ENCODE peak calls at places on chromosomes 1 and 21, in nine cellular contexts. R is CD8-positive, alpha-beta T cell; Y is left ventricle myocardium inferior; Z is body of pancreas; I is heart left ventricle; E is PC-3; X is transverse colon; T is tibial artery; V is GM06990. A is an unnamed sample. For H3K36me3, the result is how much of the 10 kb centered on the place peaks cover.

GRCh38 chr1:203278087-203278884 is 27.0 kb upstream of the BTG2 start:
- DNase-seq in R (no peak), Y (peak), Z (peak), I (peak), E (no peak), X (peak), T (peak), V (no peak), A (peak)

GRCh38 chr1:116811321-116811720 is 57.1 kb downstream of the CD2 start:
- DNase-seq in R (no peak), Y (no peak), Z (no peak), I (no peak), E (no peak), X (no peak), T (no peak), V (no peak), A (no peak)

GRCh38 chr1:175555266-175555665 is 188.1 kb downstream of the TNR start:
- DNase-seq in R (no peak), Y (no peak), Z (no peak), I (no peak), E (no peak), X (no peak), T (no peak), V (no peak), A (peak)

GRCh38 chr1:247111636-247112478 is 7.7 kb upstream of the ZNF669 start:
- DNase-seq in R (no peak), Y (peak), Z (peak), I (peak), E (peak), X (peak), T (peak), V (no peak), A (peak)

GRCh38 chr1:203305809-203306088 is 430 bp downstream of the BTG2 start:
- DNase-seq in R (no peak), Y (no peak), Z (no peak), I (no peak), E (no peak), X (no peak), T (no peak), V (no peak), A (no peak)

GRCh38 chr1:218755128-218755527 is 410.0 kb downstream of the TGFB2 start:
- DNase-seq in R (no peak), Y (no peak), Z (no peak), I (no peak), E (no peak), X (no peak), T (no peak), V (no peak), A (no peak)

GRCh38 chr1:100510441-100510840 is 27.5 kb upstream of the GPR88 start:
- DNase-seq in R (no peak), Y (no peak), Z (no peak), I (no peak), E (no peak), X (no peak), T (no peak), V (no peak), A (no peak)

GRCh38 chr1:85577421-85578320 is 2.9 kb upstream of the CCN1 start:
- DNase-seq in R (no peak), Y (peak), Z (peak), I (peak), E (no peak), X (peak), T (peak), V (peak), A (peak)

GRCh38 chr1:89952021-89952995 is 42.6 kb upstream of the ZNF326 start:
- DNase-seq in R (no peak), Y (no peak), Z (no peak), I (no peak), E (peak), X (no peak), T (no peak), V (no peak), A (no peak)

GRCh38 chr1:33182452-33182851 is 609 bp upstream of the TRIM62 start:
- DNase-seq in R (no peak), Y (no peak), Z (peak), I (no peak), E (no peak), X (no peak), T (no peak), V (no peak), A (no peak)

GRCh38 chr1:229328598-229329362 is 14.1 kb downstream of the CCSAP start:
- DNase-seq in R (no peak), Y (no peak), Z (no peak), I (no peak), E (no peak), X (no peak), T (no peak), V (no peak), A (no peak)

GRCh38 chr1:175154595-175155472 is 37.7 kb downstream of the KIAA0040 start:
- DNase-seq in R (peak), Y (peak), Z (peak), I (peak), E (peak), X (peak), T (peak), V (peak), A (peak)

GRCh38 chr21:21851657-21852056 is 853.4 kb downstream of the NCAM2 start:
- DNase-seq in R (no peak), Y (no peak), Z (no peak), I (no peak), E (peak), X (no peak), T (no peak), V (no peak), A (no peak)

GRCh38 chr1:31712625-31713024 is 8.8 kb upstream of the COL16A1 start:
- DNase-seq in R (no peak), Y (peak), Z (no peak), I (peak), E (peak), X (peak), T (peak), V (no peak), A (peak)

GRCh38 chr1:199311478-199312242 is 672.8 kb downstream of the PTPRC start:
- DNase-seq in R (no peak), Y (no peak), Z (no peak), I (no peak), E (no peak), X (no peak), T (no peak), V (no peak), A (no peak)

GRCh38 chr1:94713472-94714141 is 106.5 kb upstream of the SLC44A3 start:
- DNase-seq in R (no peak), Y (peak), Z (peak), I (peak), E (peak), X (peak), T (peak), V (peak), A (peak)

GRCh38 chr1:51340380-51340779 is 10.0 kb upstream of the TTC39A start:
- DNase-seq in R (no peak), Y (no peak), Z (no peak), I (no peak), E (no peak), X (no peak), T (no peak), V (no peak), A (peak)

GRCh38 chr1:22249928-22250680 is 107.2 kb upstream of the WNT4 start:
- DNase-seq in R (no peak), Y (no peak), Z (no peak), I (no peak), E (no peak), X (no peak), T (no peak), V (no peak), A (no peak)

GRCh38 chr1:242554577-242554976 is 30.1 kb upstream of the PLD5 start:
- DNase-seq in R (no peak), Y (no peak), Z (no peak), I (no peak), E (peak), X (no peak), T (no peak), V (no peak), A (no peak)

GRCh38 chr1:228346731-228347130 is 59.9 kb downstream of the TRIM11 start:
- DNase-seq in R (no peak), Y (peak), Z (no peak), I (peak), E (no peak), X (peak), T (peak), V (no peak), A (peak)

GRCh38 chr21:14273736-14274538 is 58.0 kb downstream of the RBM11 start:
- DNase-seq in R (no peak), Y (peak), Z (peak), I (peak), E (no peak), X (peak), T (peak), V (no peak), A (peak)

GRCh38 chr1:21921100-21921875 is 15.8 kb downstream of the HSPG2 start:
- DNase-seq in R (no peak), Y (no peak), Z (peak), I (no peak), E (no peak), X (no peak), T (no peak), V (no peak), A (peak)

GRCh38 chr21:43370888-43371570 is 55.9 kb downstream of the SIK1 start:
- DNase-seq in R (no peak), Y (no peak), Z (no peak), I (no peak), E (no peak), X (no peak), T (no peak), V (no peak), A (no peak)

GRCh38 chr1:153399401-153400055 is 8.7 kb upstream of the S100A8 start:
- DNase-seq in R (no peak), Y (no peak), Z (no peak), I (no peak), E (no peak), X (no peak), T (no peak), V (no peak), A (no peak)

GRCh38 chr1:183685112-183685713 is 32.1 kb upstream of the APOBEC4 start:
- DNase-seq in R (no peak), Y (no peak), Z (peak), I (no peak), E (peak), X (no peak), T (no peak), V (no peak), A (peak)

GRCh38 chr1:53142226-53142853 is at the start of gene SLC1A7:
- DNase-seq in R (no peak), Y (no peak), Z (no peak), I (no peak), E (no peak), X (no peak), T (no peak), V (no peak), A (no peak)

GRCh38 chr1:42392255-42392654 is 11.7 kb downstream of the RIMKLA start:
- DNase-seq in R (no peak), Y (no peak), Z (no peak), I (no peak), E (peak), X (peak), T (no peak), V (no peak), A (no peak)

GRCh38 chr1:55277377-55278130 is 62.4 kb upstream of the USP24 start:
- DNase-seq in R (peak), Y (peak), Z (peak), I (peak), E (peak), X (peak), T (peak), V (peak), A (peak)

GRCh38 chr21:41418956-41419680 is 6.9 kb upstream of the MX1 start:
- DNase-seq in R (no peak), Y (no peak), Z (no peak), I (no peak), E (no peak), X (no peak), T (peak), V (no peak), A (peak)

GRCh38 chr1:38029725-38030511 is 16.7 kb downstream of the POU3F1 start:
- DNase-seq in R (peak), Y (peak), Z (peak), I (peak), E (peak), X (peak), T (no peak), V (peak), A (peak)

GRCh38 chr1:198265073-198265661 is 108.4 kb downstream of the NEK7 start:
- DNase-seq in R (no peak), Y (no peak), Z (no peak), I (peak), E (no peak), X (no peak), T (no peak), V (no peak), A (no peak)

GRCh38 chr21:15031790-15032357 is 32.9 kb downstream of the NRIP1 start:
- DNase-seq in R (no peak), Y (no peak), Z (no peak), I (no peak), E (no peak), X (no peak), T (no peak), V (no peak), A (no peak)

GRCh38 chr21:44708866-44709425 is 2.4 kb downstream of the TSPEAR start:
- DNase-seq in R (no peak), Y (no peak), Z (no peak), I (no peak), E (no peak), X (no peak), T (peak), V (no peak), A (peak)

GRCh38 chr1:235262539-235262938 is 65.4 kb downstream of the ARID4B start:
- DNase-seq in R (no peak), Y (no peak), Z (no peak), I (no peak), E (no peak), X (no peak), T (no peak), V (no peak), A (no peak)

GRCh38 chr1:87292684-87293493 is 35.8 kb upstream of the LMO4 start:
- DNase-seq in R (peak), Y (no peak), Z (peak), I (peak), E (peak), X (peak), T (no peak), V (peak), A (peak)

GRCh38 chr21:24290151-24290833 is 1317.0 kb downstream of the MRPL39 start:
- DNase-seq in R (peak), Y (no peak), Z (no peak), I (no peak), E (no peak), X (no peak), T (no peak), V (no peak), A (no peak)

DNA sequence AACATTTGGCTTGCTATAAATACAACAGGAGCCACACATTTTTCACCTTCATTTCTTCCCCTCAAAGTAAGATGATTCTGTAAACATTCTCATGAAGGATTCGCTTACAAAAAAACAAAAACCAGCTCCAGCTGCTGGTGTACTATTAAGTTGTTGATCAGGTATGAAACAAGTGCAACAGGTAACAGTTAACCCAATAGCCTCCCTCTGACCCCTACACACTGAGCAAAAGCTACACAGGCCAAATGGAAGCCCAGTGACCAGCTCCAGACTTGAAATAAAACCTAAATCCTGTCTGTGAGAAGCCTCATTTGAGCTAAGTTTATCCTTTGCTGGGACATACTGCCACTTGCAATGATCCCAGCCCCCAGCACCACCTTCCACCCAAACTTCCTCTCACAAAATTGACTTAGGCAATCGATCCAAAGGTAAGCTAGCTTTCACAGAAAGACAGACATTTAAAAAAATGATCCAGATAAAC is 991 bp downstream of the TIAM1 start:
- DNase-seq in R (no peak), Y (no peak), Z (no peak), I (no peak), E (peak), X (no peak), T (no peak), V (no peak), A (no peak)
- H3K4me3 ChIP-seq in R (peak), Y (peak), Z (no peak), I (peak), E (peak), X (no peak), T (no peak), V (peak), A (peak)

GRCh38 chr1:3685229-3685628 is 32.9 kb downstream of the TP73 start:
- DNase-seq in R (no peak), Y (no peak), Z (no peak), I (no peak), E (no peak), X (no peak), T (no peak), V (no peak), A (no peak)
- TF ChIP-seq CTCF in R (no peak), Y (no peak), Z (no peak), I (no peak), E (no peak), X (no peak), T (no peak), V (no peak), A (no peak)

DNA sequence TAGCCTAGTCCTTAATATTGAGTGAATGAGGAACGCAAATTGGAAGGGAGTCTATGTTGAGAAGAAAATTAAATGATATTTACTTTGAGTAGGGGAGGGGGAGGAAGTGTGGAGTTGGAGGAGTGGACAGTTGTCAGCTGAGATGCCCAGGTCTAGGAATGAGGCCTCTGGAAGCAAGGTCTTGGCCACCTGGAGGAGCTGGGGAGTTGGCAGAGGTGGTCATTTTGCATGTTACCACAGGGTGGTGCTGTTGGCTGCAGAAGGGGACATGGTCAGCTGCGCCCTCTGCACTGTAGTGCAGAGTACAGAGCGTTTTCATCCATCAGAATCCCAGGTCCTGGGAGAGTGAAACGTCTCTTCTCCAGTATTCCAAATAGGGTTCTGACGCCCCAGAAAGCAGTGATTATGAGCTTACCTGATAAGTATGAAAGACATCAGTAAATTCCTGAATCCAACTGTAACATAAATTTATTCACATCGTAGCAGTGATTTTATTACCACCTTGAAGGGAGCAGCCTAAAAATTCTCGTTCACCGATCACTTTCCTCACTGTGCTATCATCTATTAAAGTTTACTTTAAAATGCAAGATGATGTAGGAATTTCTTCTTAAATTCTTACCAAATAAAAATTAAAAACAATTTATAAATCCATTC is 13.8 kb downstream of the PARK7 start:
- DNase-seq in R (no peak), Y (peak), Z (peak), I (peak), E (peak), X (peak), T (peak), V (no peak), A (peak)
- H3K36me3 ChIP-seq in R (under half), Y (half or more), Z (under half), I (half or more), E (under half), X (under half), T (half or more), V (under half), A (half or more)

GRCh38 chr21:37627074-37627473 is 260.5 kb downstream of the DYRK1A start:
- DNase-seq in R (no peak), Y (no peak), Z (no peak), I (no peak), E (no peak), X (no peak), T (no peak), V (no peak), A (no peak)
- H3K4me3 ChIP-seq in R (no peak), Y (no peak), Z (no peak), I (no peak), E (no peak), X (no peak), T (no peak), V (no peak), A (peak)

DNA sequence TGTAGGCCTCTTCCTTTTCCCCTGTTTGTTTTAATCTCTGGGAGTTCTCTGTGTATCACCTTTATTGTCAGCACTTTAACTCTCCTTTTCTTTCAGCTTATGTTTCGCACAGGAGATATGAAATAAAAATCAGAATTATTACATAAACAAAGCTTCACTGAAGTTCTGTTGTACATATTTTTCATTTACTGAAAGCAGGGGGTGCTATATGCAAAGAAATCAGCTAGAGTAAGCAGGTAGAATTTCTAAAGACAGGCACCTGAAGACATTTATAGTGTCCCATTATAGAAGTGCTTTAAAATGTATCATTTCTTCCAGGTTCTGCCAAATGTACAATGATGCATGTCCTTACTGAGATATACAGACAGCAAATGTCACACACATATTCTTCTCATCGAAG is 585.0 kb downstream of the PLA2G4A start:
- DNase-seq in R (no peak), Y (no peak), Z (no peak), I (no peak), E (peak), X (no peak), T (no peak), V (no peak), A (no peak)
- TF ChIP-seq CTCF in R (no peak), Y (no peak), Z (peak), I (no peak), E (peak), X (no peak), T (no peak), V (no peak), A (peak)

GRCh38 chr1:20771780-20772179 is 15.3 kb downstream of the HP1BP3 start:
- DNase-seq in R (no peak), Y (no peak), Z (no peak), I (no peak), E (no peak), X (no peak), T (no peak), V (no peak), A (no peak)

GRCh38 chr1:20770314-20771087 is 16.6 kb downstream of the HP1BP3 start:
- DNase-seq in R (no peak), Y (no peak), Z (no peak), I (no peak), E (no peak), X (no peak), T (no peak), V (no peak), A (no peak)

DNA sequence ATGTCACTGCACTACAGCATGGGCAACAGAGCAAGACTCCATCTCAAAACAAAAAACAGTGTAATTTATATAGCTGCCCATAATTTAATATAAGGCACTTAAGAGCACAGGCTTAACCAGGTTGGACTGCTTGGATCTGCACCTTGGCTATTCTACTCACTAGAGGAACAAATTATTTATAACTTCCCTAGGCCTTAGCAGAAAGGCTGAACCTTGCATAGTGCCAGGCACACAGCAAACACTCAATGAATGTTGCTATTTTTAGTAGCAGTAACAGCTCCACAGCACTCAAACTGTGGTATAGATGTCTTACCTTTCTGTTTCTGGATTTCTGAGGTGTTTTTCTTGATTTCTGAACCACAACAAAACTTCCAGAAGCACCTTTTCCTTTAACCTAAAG is 19.8 kb downstream of the HP1BP3 start:
- DNase-seq in R (no peak), Y (no peak), Z (no peak), I (no peak), E (no peak), X (no peak), T (no peak), V (no peak), A (no peak)
- H3K36me3 ChIP-seq in R (half or more), Y (half or more), Z (under half), I (half or more), E (half or more), X (under half), T (half or more), V (under half), A (half or more)

A was measured in endodermal cell.